ENCODE peak calls at places on chromosomes 6 and 20, in five cellular contexts. Z is HepG2, F is K562, V is HCT116, C is GM12878. O is an unnamed sample.

GRCh38 chr20:4154958-4155411 is 139.6 kb upstream of the RNF24 start:
- DNase-seq in F (peak), V (no peak), C (no peak), Z (no peak), O (no peak)

GRCh38 chr6:137863126-137863996 is 3.7 kb upstream of the TNFAIP3 start:
- DNase-seq in C (no peak), V (no peak), Z (peak), F (peak), O (no peak)

GRCh38 chr20:50303573-50304500 is 113.2 kb downstream of the CEBPB start:
- DNase-seq in V (no peak), C (no peak), Z (peak), F (peak), O (peak)

GRCh38 chr20:33925867-33926266 is 67.8 kb upstream of the RALY start:
- DNase-seq in C (no peak), V (no peak), Z (no peak), F (no peak), O (no peak)

GRCh38 chr6:400815-401214 is 9.3 kb downstream of the IRF4 start:
- DNase-seq in C (no peak), F (no peak), Z (no peak), V (no peak), O (no peak)

GRCh38 chr6:39897699-39898098 is 36.6 kb downstream of the MOCS1 start:
- DNase-seq in V (no peak), Z (no peak), C (no peak), F (no peak), O (no peak)

GRCh38 chr20:61813791-61814190 is 251.9 kb downstream of the TAF4 start:
- DNase-seq in C (no peak), F (no peak), Z (no peak), V (no peak), O (no peak)

GRCh38 chr20:1286267-1287036 is 20.4 kb downstream of the SNPH start:
- DNase-seq in F (no peak), C (no peak), V (no peak), Z (no peak), O (no peak)

GRCh38 chr6:24240943-24241342 is 114.9 kb downstream of the NRSN1 start:
- DNase-seq in Z (peak), C (no peak), F (no peak), V (no peak), O (no peak)

GRCh38 chr20:61810709-61811565 is 254.7 kb downstream of the TAF4 start:
- DNase-seq in V (no peak), F (no peak), C (no peak), Z (no peak), O (no peak)

GRCh38 chr20:52025938-52026337 is 165.6 kb downstream of the ZFP64 start:
- DNase-seq in Z (peak), F (no peak), V (no peak), C (no peak), O (no peak)

GRCh38 chr20:48584391-48585249 is 243.2 kb downstream of the PREX1 start:
- DNase-seq in C (no peak), V (no peak), F (no peak), Z (peak), O (no peak)

GRCh38 chr6:47679507-47679906 is 18.9 kb upstream of the ADGRF4 start:
- DNase-seq in Z (no peak), C (no peak), F (no peak), V (no peak), O (no peak)

GRCh38 chr6:81309841-81310240 is 442.6 kb downstream of the TENT5A start:
- DNase-seq in Z (no peak), V (no peak), F (no peak), C (no peak), O (no peak)

GRCh38 chr6:5695260-5696245 is 311.2 kb downstream of the NRN1 start:
- DNase-seq in Z (no peak), V (no peak), F (no peak), C (no peak), O (no peak)
- TF ChIP-seq ZBTB33 in Z (no peak), V (no peak), F (no peak), C (no peak), O (no peak)

GRCh38 chr6:48826884-48827701 is 636.0 kb downstream of the MMUT start:
- DNase-seq in C (no peak), V (peak), Z (no peak), F (no peak), O (no peak)

GRCh38 chr6:48825501-48826317 is 637.3 kb downstream of the MMUT start:
- DNase-seq in V (no peak), F (no peak), C (no peak), Z (no peak), O (no peak)

DNA sequence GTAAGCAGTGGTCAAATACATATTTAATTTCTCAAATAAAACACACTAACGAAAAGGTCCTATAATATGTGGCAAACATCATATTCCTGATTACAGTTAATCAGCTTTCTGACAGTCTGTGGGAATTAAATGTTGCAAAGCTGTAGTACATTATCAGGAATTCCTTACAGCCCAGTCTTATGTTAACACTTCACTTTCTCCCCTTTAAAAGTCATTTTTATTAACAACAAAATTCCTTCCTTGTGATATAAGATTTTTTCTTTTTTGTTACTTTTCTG is 636.8 kb downstream of the MMUT start:
- DNase-seq in C (no peak), F (no peak), V (no peak), Z (no peak), O (no peak)
- TF ChIP-seq ZBTB33 in C (no peak), F (no peak), V (no peak), Z (no peak), O (no peak)

DNA sequence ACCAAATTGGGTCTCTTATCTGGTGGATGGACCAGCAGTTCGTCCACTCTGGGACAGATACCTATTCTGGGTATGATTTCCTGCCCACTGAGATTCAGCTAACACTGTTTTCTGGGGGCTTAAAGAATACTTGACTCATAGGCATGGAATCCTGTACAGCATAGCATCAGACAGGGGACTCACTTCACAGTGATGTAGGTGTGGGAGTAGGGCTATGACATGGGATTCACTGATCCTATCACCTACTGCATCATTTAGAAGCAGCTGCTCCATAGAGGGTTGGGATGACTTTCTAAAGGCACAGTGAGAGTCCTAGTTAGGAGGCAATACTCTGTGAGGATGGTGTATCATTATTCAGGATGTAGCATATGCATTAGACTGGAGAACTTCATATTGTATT is 74.5 kb upstream of the AHI1 start:
- DNase-seq in F (no peak), V (no peak), Z (no peak), C (no peak), O (no peak)
- TF ChIP-seq ZBTB33 in F (no peak), V (no peak), Z (no peak), C (no peak), O (no peak)

DNA sequence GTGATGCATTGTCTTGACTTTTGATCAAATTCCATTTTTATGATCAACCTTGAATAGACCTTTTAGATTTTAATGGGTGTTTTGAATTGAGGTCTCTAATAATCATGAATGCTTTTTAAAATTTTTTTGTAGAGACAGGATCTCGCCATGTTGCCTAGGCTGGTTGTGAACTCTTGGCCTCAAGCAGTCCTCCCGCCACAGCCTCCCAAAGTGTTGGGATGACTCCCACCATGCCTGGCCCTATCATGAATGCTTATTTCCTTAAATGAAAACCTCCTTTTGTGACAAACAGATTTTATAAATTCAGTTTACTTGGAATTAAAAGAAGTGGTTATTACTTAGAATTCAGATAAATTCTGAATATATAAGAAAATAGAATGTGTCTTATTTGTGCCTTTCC is 60.2 kb upstream of the KIF25 start:
- DNase-seq in F (no peak), Z (no peak), V (no peak), C (no peak), O (no peak)
- TF ChIP-seq ZBTB33 in F (no peak), Z (no peak), V (no peak), C (no peak), O (no peak)

DNA sequence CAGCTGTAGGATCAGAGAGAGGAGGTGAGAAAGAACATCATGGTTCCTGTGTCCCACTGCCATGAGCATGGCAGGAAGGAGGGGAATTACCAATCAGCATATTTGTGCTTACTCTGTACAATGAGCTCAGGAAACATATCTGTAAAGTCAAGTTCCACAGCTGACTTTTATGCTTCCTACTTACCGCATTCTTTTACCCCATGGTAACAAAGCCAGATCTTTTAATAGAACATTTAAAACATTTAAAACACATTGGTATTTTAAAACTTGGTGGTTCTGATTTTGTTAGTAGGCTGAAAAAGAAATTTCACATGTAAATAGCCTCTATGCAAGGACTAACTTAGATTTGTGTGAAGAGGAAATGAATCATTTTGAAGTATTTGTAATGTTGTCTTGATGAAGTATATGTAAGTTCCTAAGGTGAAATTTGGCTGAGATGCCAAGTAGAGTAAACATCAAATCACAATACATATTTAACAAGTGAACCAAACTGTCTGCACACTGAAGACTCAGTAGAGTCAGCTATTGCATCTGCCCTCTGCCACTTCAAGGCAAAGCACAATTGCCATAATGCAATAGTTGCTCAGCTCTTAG is 114.7 kb downstream of the GJA10 start:
- DNase-seq in C (no peak), V (no peak), F (no peak), Z (no peak), O (no peak)
- TF ChIP-seq ZBTB33 in C (no peak), V (no peak), F (no peak), Z (no peak), O (no peak)

DNA sequence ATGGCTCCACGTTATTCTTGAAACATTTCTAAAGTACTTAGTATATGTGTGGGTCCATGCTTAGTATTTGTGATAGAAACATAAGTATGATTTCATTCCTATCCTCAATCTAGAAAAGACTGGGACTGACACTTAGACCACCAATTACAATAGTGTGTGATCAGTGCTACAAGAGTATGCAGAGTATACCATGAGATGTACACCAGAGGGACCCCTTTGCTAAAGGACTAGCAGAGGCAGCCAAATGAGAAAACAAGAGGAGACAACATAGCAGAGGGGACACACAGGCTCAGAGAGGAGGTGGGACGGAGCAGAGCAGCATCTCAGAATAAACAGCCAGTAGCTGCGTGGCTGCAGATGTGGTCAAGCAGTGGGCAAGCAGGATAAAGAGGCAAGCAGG is 21.0 kb downstream of the RMND1 start:
- DNase-seq in F (no peak), V (no peak), C (no peak), Z (peak), O (no peak)
- TF ChIP-seq ZBTB33 in F (no peak), V (no peak), C (no peak), Z (no peak), O (no peak)

DNA sequence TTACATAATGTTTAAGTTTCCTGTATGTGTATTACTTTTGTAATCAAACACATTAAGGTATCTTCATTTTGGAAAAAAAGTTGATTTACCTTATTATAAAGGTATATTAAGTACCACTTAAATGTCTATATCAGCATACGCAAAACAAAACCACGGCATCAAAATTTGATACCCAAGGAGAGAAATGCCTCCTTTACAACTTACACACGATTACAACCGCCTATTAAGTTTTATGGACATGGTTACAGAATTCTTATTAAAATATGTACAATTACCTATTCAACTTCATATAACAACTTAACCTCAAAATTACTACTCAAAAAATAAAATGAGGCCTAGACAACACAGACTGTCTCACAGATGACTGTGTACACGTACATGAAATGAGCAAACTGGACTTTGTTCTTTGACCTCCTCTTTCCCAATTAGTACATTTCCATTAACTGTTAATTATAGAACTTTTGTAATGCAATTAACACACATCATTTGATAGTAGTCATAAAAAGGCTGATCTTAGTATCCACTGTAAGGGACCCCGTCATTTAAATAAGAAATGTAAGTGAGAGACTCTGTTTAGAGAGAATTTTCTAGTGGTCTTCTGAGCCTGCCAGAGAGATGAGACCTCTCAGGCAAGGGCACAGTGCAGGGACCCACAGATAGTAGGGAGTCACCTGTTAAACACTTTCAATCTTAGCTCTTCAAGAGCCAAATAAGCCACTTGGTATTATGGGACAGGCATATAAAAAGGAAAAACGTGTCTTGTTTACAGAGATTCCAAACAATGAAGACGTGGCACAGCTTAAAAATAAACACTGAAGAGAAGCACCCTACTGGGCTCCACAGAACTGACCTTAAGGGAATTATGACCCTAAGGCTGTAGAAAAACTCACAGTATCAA is 2.4 kb downstream of the DIDO1 start:
- DNase-seq in C (no peak), Z (peak), V (no peak), F (no peak), O (no peak)
- TF ChIP-seq ZBTB33 in C (no peak), Z (no peak), V (no peak), F (no peak), O (no peak)

GRCh38 chr20:47160240-47160639 is 196.3 kb downstream of the ZMYND8 start:
- DNase-seq in C (no peak), Z (no peak), F (no peak), V (no peak), O (no peak)
- TF ChIP-seq ZBTB33 in C (no peak), Z (no peak), F (no peak), V (no peak), O (no peak)

GRCh38 chr6:45434401-45434741 is 56.6 kb upstream of the SUPT3H start:
- DNase-seq in V (no peak), C (no peak), F (no peak), Z (no peak), O (no peak)

GRCh38 chr6:45438849-45439406 is 61.2 kb upstream of the SUPT3H start:
- DNase-seq in V (peak), F (no peak), C (no peak), Z (no peak), O (no peak)

GRCh38 chr6:45437441-45437820 is 59.7 kb upstream of the SUPT3H start:
- DNase-seq in Z (no peak), C (no peak), V (no peak), F (no peak), O (no peak)

GRCh38 chr6:45438156-45438555 is 60.4 kb upstream of the SUPT3H start:
- DNase-seq in Z (no peak), V (no peak), C (no peak), F (no peak), O (no peak)

GRCh38 chr6:45436544-45437440 is 59.1 kb upstream of the SUPT3H start:
- DNase-seq in V (no peak), F (peak), Z (no peak), C (peak), O (no peak)
- TF ChIP-seq ZBTB33 in V (no peak), F (no peak), Z (no peak), C (no peak), O (no peak)